ENCODE peak calls at places on chromosomes 16 and 17, in eight cellular contexts. One of them, this sample, is unnamed.

GRCh38 chr16:74650966-74651567 is 15.6 kb downstream of the RFWD3 start:
- DNase-seq in GM19239: no peak
- DNase-seq in GM12891: no peak
- DNase-seq in AG09319: no peak
- DNase-seq in B cell: peak; percentile 15
- DNase-seq in globus pallidus: no peak
- DNase-seq in lower lobe of right lung: no peak
- DNase-seq in hypothalamus: no peak
- DNase-seq in this sample: no peak

GRCh38 chr17:62652251-62653001 is 25.0 kb downstream of the MRC2 start:
- DNase-seq in B cell: peak; percentile 58
- DNase-seq in lower lobe of right lung: peak; percentile 83
- DNase-seq in AG09319: no peak
- DNase-seq in hypothalamus: peak; percentile 29
- DNase-seq in globus pallidus: no peak
- DNase-seq in GM19239: no peak
- DNase-seq in GM12891: no peak
- DNase-seq in this sample: peak; percentile 41

GRCh38 chr17:81527591-81528383 is at the start of gene FSCN2:
- DNase-seq in AG09319: no peak
- DNase-seq in GM12891: no peak
- DNase-seq in globus pallidus: no peak
- DNase-seq in GM19239: no peak
- DNase-seq in lower lobe of right lung: peak; percentile 59
- DNase-seq in hypothalamus: no peak
- DNase-seq in B cell: no peak
- DNase-seq in this sample: no peak

GRCh38 chr17:34254651-34255380 is at the start of gene CCL2:
- DNase-seq in AG09319: peak; percentile 48
- DNase-seq in GM19239: no peak
- DNase-seq in globus pallidus: peak; percentile 54
- DNase-seq in lower lobe of right lung: peak; percentile 61
- DNase-seq in B cell: no peak
- DNase-seq in GM12891: no peak
- DNase-seq in hypothalamus: peak; percentile 18
- DNase-seq in this sample: no peak

GRCh38 chr17:34892864-34893263 is 68.4 kb downstream of the CCT6B start:
- DNase-seq in globus pallidus: peak; percentile 1
- DNase-seq in B cell: no peak
- DNase-seq in GM19239: no peak
- DNase-seq in lower lobe of right lung: no peak
- DNase-seq in hypothalamus: no peak
- DNase-seq in GM12891: peak; percentile 37
- DNase-seq in AG09319: no peak
- DNase-seq in this sample: no peak

GRCh38 chr16:23539984-23540816 is 16.9 kb downstream of the EARS2 start:
- DNase-seq in GM19239: no peak
- DNase-seq in hypothalamus: no peak
- DNase-seq in lower lobe of right lung: no peak
- DNase-seq in B cell: no peak
- DNase-seq in globus pallidus: no peak
- DNase-seq in AG09319: no peak
- DNase-seq in GM12891: no peak
- DNase-seq in this sample: no peak

GRCh38 chr17:14135906-14136590 is 66.7 kb downstream of the COX10 start:
- DNase-seq in AG09319: no peak
- DNase-seq in hypothalamus: no peak
- DNase-seq in globus pallidus: no peak
- DNase-seq in lower lobe of right lung: no peak
- DNase-seq in GM19239: no peak
- DNase-seq in GM12891: no peak
- DNase-seq in B cell: no peak
- DNase-seq in this sample: no peak

GRCh38 chr17:8884336-8884990 is 17.0 kb upstream of the PIK3R6 start:
- DNase-seq in GM12891: no peak
- DNase-seq in AG09319: no peak
- DNase-seq in B cell: no peak
- DNase-seq in GM19239: no peak
- DNase-seq in globus pallidus: no peak
- DNase-seq in lower lobe of right lung: no peak
- DNase-seq in hypothalamus: no peak
- DNase-seq in this sample: no peak

GRCh38 chr17:4551141-4551540 is 4.0 kb downstream of the MYBBP1A start:
- DNase-seq in GM19239: no peak
- DNase-seq in GM12891: no peak
- DNase-seq in AG09319: no peak
- DNase-seq in hypothalamus: no peak
- DNase-seq in globus pallidus: no peak
- DNase-seq in B cell: no peak
- DNase-seq in lower lobe of right lung: no peak
- DNase-seq in this sample: no peak